ENCODE peak calls at places on chromosomes 6 and 20, in six cellular contexts. One of them, this sample, is unnamed.

GRCh38 chr20:407097-407952 is 774 bp upstream of the RBCK1 start:
- DNase-seq in WTC11: peak; percentile 89
- DNase-seq in SK-N-SH: peak; percentile 94
- DNase-seq in HepG2: peak; percentile 95
- DNase-seq in A549: peak; percentile 91
- DNase-seq in GM12878: no peak
- DNase-seq in this sample: peak; percentile 84

GRCh38 chr20:45456632-45457031 is 12.9 kb upstream of the WFDC2 start:
- DNase-seq in WTC11: peak; percentile 61
- DNase-seq in SK-N-SH: no peak
- DNase-seq in HepG2: peak; percentile 70
- DNase-seq in A549: peak; percentile 42
- DNase-seq in GM12878: no peak
- DNase-seq in this sample: peak; percentile 28

GRCh38 chr20:59003836-59004492 is 3.1 kb downstream of the CTSZ start:
- DNase-seq in WTC11: no peak
- DNase-seq in SK-N-SH: no peak
- DNase-seq in HepG2: no peak
- DNase-seq in A549: no peak
- DNase-seq in GM12878: no peak
- DNase-seq in this sample: no peak

GRCh38 chr6:34027445-34027936 is 118.4 kb downstream of the GRM4 start:
- DNase-seq in WTC11: peak; percentile 85
- DNase-seq in SK-N-SH: peak; percentile 88
- DNase-seq in HepG2: peak; percentile 30
- DNase-seq in A549: peak; percentile 24
- DNase-seq in GM12878: no peak
- DNase-seq in this sample: peak; percentile 7

GRCh38 chr20:24966317-24967012 is 17.4 kb downstream of the CST7 start:
- DNase-seq in WTC11: no peak
- DNase-seq in SK-N-SH: no peak
- DNase-seq in HepG2: no peak
- DNase-seq in A549: no peak
- DNase-seq in GM12878: no peak
- DNase-seq in this sample: no peak

GRCh38 chr6:44386364-44386928 is 1.1 kb upstream of the CDC5L start:
- DNase-seq in WTC11: no peak
- DNase-seq in SK-N-SH: peak; percentile 21
- DNase-seq in HepG2: no peak
- DNase-seq in A549: no peak
- DNase-seq in GM12878: no peak
- DNase-seq in this sample: no peak

GRCh38 chr6:14533446-14533845 is 415.9 kb downstream of the CD83 start:
- DNase-seq in WTC11: no peak
- DNase-seq in SK-N-SH: no peak
- DNase-seq in HepG2: no peak
- DNase-seq in A549: no peak
- DNase-seq in GM12878: no peak
- DNase-seq in this sample: no peak

GRCh38 chr6:11632795-11633511 is 95.4 kb downstream of the TMEM170B start:
- DNase-seq in WTC11: no peak
- DNase-seq in SK-N-SH: no peak
- DNase-seq in HepG2: no peak
- DNase-seq in A549: peak; percentile 48
- DNase-seq in GM12878: no peak
- DNase-seq in this sample: no peak

GRCh38 chr6:45982280-45983036 is 33.2 kb downstream of the CLIC5 start:
- DNase-seq in WTC11: no peak
- DNase-seq in SK-N-SH: no peak
- DNase-seq in HepG2: no peak
- DNase-seq in A549: no peak
- DNase-seq in GM12878: no peak
- DNase-seq in this sample: no peak

GRCh38 chr20:41800040-41800439 is 181.9 kb upstream of the CHD6 start:
- DNase-seq in WTC11: no peak
- DNase-seq in SK-N-SH: no peak
- DNase-seq in HepG2: no peak
- DNase-seq in A549: no peak
- DNase-seq in GM12878: no peak
- DNase-seq in this sample: no peak

GRCh38 chr20:3869839-3870634 is 19.1 kb upstream of the PANK2 start:
- DNase-seq in WTC11: no peak
- DNase-seq in SK-N-SH: no peak
- DNase-seq in HepG2: no peak
- DNase-seq in A549: no peak
- DNase-seq in GM12878: no peak
- DNase-seq in this sample: no peak

GRCh38 chr20:35992713-35993335 is 24.4 kb downstream of the CNBD2 start:
- DNase-seq in WTC11: peak; percentile 23
- DNase-seq in SK-N-SH: peak; percentile 81
- DNase-seq in HepG2: peak; percentile 81
- DNase-seq in A549: peak; percentile 68
- DNase-seq in GM12878: peak; percentile 9
- DNase-seq in this sample: peak; percentile 71

GRCh38 chr20:20685635-20686034 is 26.8 kb downstream of the RALGAPA2 start:
- DNase-seq in WTC11: no peak
- DNase-seq in SK-N-SH: no peak
- DNase-seq in HepG2: no peak
- DNase-seq in A549: no peak
- DNase-seq in GM12878: no peak
- DNase-seq in this sample: no peak
- TF ChIP-seq MAX in WTC11: no peak
- TF ChIP-seq MAX in SK-N-SH: no peak
- TF ChIP-seq MAX in HepG2: no peak
- TF ChIP-seq MAX in A549: no peak
- TF ChIP-seq MAX in GM12878: no peak
- TF ChIP-seq MAX in this sample: no peak

DNA sequence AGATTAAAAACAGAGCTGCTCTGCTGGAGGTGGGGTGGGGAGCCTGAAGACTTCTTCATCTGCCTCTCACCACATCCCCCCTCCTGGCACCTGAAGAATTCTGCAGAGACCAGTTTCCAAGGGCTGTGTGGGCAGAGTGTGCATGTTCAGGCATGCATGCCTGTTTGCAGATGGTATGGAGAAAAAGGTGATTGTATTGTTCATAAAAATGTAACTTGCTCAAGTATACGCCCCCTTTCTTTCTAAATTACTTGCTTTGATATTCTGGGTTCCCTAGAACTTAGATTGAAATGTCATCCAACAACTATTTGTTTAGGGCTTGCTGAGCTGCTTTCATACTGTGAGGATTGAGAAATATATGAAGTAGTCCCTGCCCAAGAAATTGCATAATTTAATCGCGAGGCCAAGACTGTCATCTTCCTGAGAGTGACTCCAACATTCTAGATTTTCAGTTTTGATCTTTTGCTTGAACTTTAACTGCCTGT is 83.6 kb downstream of the LCA5 start:
- DNase-seq in WTC11: no peak
- DNase-seq in SK-N-SH: no peak
- DNase-seq in HepG2: no peak
- DNase-seq in A549: peak; percentile 19
- DNase-seq in GM12878: no peak
- DNase-seq in this sample: no peak
- TF ChIP-seq MAX in WTC11: no peak
- TF ChIP-seq MAX in SK-N-SH: no peak
- TF ChIP-seq MAX in HepG2: no peak
- TF ChIP-seq MAX in A549: no peak
- TF ChIP-seq MAX in GM12878: no peak
- TF ChIP-seq MAX in this sample: no peak

GRCh38 chr6:127198549-127198948 is 68.1 kb upstream of the RNF146 start:
- DNase-seq in WTC11: no peak
- DNase-seq in SK-N-SH: no peak
- DNase-seq in HepG2: no peak
- DNase-seq in A549: no peak
- DNase-seq in GM12878: no peak
- DNase-seq in this sample: no peak
- TF ChIP-seq MAX in WTC11: no peak
- TF ChIP-seq MAX in SK-N-SH: no peak
- TF ChIP-seq MAX in HepG2: no peak
- TF ChIP-seq MAX in A549: no peak
- TF ChIP-seq MAX in GM12878: no peak
- TF ChIP-seq MAX in this sample: no peak

GRCh38 chr6:67248077-67248476 is 1387.0 kb upstream of the ADGRB3 start:
- DNase-seq in WTC11: no peak
- DNase-seq in SK-N-SH: no peak
- DNase-seq in HepG2: no peak
- DNase-seq in A549: no peak
- DNase-seq in GM12878: no peak
- DNase-seq in this sample: no peak
- TF ChIP-seq MAX in WTC11: no peak
- TF ChIP-seq MAX in SK-N-SH: no peak
- TF ChIP-seq MAX in HepG2: no peak
- TF ChIP-seq MAX in A549: no peak
- TF ChIP-seq MAX in GM12878: no peak
- TF ChIP-seq MAX in this sample: no peak

DNA sequence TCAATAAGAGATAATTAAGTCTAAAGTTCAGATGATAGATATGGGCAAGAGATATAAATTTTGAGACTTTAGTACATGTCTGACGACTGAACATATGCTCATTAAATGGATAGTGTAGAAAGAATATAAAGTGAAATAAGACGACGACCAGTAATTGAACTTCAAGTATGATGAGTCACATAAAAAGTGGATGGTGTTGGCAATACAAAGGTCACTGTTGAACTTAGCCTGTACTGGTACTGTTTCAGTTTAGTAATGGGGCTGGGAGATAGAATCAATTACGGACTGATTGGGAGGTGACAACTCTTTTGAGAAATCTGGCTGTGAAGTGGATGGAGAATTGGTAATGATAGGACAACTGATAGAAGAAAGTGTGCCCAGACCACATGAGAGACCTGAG is 68.1 kb downstream of the IBTK start:
- DNase-seq in WTC11: no peak
- DNase-seq in SK-N-SH: no peak
- DNase-seq in HepG2: no peak
- DNase-seq in A549: no peak
- DNase-seq in GM12878: no peak
- DNase-seq in this sample: no peak
- TF ChIP-seq MAX in WTC11: no peak
- TF ChIP-seq MAX in SK-N-SH: no peak
- TF ChIP-seq MAX in HepG2: no peak
- TF ChIP-seq MAX in A549: no peak
- TF ChIP-seq MAX in GM12878: no peak
- TF ChIP-seq MAX in this sample: no peak

GRCh38 chr6:21946298-21946783 is 350.5 kb downstream of the PRL start:
- DNase-seq in WTC11: no peak
- DNase-seq in SK-N-SH: no peak
- DNase-seq in HepG2: no peak
- DNase-seq in A549: no peak
- DNase-seq in GM12878: no peak
- DNase-seq in this sample: no peak
- TF ChIP-seq MAX in WTC11: no peak
- TF ChIP-seq MAX in SK-N-SH: no peak
- TF ChIP-seq MAX in HepG2: no peak
- TF ChIP-seq MAX in A549: no peak
- TF ChIP-seq MAX in GM12878: no peak
- TF ChIP-seq MAX in this sample: no peak